ENCODE peak calls at places on chromosomes 4 and X, in five cellular contexts. L is mucosa of descending colon; Z is uterus; K is CD8-positive, alpha-beta T cell; G is heart left ventricle. N is an unnamed sample. For H3K4me1, the result is how much of the 10 kb centered on the place peaks cover.

GRCh38 chr4:128528793-128529553 is 241.4 kb upstream of the PGRMC2 start:
- DNase-seq in L (no peak), G (no peak), Z (no peak), K (no peak), N (no peak)

GRCh38 chr4:128718793-128719192 is 90.7 kb upstream of the JADE1 start:
- DNase-seq in G (no peak), K (no peak), L (no peak), Z (no peak), N (no peak)

GRCh38 chr4:116638592-116638991 is 446.8 kb downstream of the TRAM1L1 start:
- DNase-seq in Z (no peak), K (no peak), L (no peak), G (no peak), N (no peak)

GRCh38 chr4:34309356-34309900 is 1934.9 kb downstream of the ARAP2 start:
- DNase-seq in G (no peak), L (no peak), Z (no peak), K (no peak), N (no peak)

GRCh38 chr4:74544655-74545361 is 99.9 kb downstream of the AREG start:
- DNase-seq in L (peak), K (no peak), Z (no peak), G (no peak), N (no peak)

GRCh38 chrX:28851871-28852270 is 264.6 kb downstream of the IL1RAPL1 start:
- DNase-seq in K (no peak), L (no peak), G (no peak), Z (no peak), N (no peak)

GRCh38 chrX:110108381-110108796 is 105.5 kb downstream of the TMEM164 start:
- DNase-seq in K (no peak), L (no peak), G (no peak), Z (no peak), N (no peak)

GRCh38 chr4:156583265-156583664 is 388.3 kb downstream of the PDGFC start:
- DNase-seq in G (no peak), K (no peak), Z (no peak), L (no peak), N (no peak)

GRCh38 chr4:104751468-104751867 is 256.8 kb upstream of the CXXC4 start:
- DNase-seq in K (no peak), L (no peak), G (no peak), Z (no peak), N (no peak)

GRCh38 chr4:113943863-113944262 is 35.6 kb downstream of the ARSJ start:
- DNase-seq in G (no peak), Z (no peak), K (no peak), L (no peak), N (no peak)

GRCh38 chr4:61628727-61629126 is 428.6 kb downstream of the ADGRL3 start:
- DNase-seq in L (no peak), G (no peak), Z (no peak), K (no peak), N (no peak)

GRCh38 chr4:24917076-24917856 is 4.4 kb upstream of the CCDC149 start:
- DNase-seq in K (no peak), G (no peak), L (no peak), Z (no peak), N (no peak)

GRCh38 chrX:97397371-97397770 is 513.7 kb downstream of the RPA4 start:
- DNase-seq in Z (no peak), L (no peak), G (no peak), K (no peak), N (no peak)

GRCh38 chr4:6272863-6273660 is 3.4 kb downstream of the WFS1 start:
- DNase-seq in K (no peak), L (no peak), G (peak), Z (no peak), N (no peak)

GRCh38 chrX:101229155-101229554 is 9.6 kb downstream of the DRP2 start:
- DNase-seq in G (no peak), L (no peak), Z (no peak), K (no peak), N (no peak)

GRCh38 chrX:49754238-49754857 is 58.6 kb upstream of the PAGE1 start:
- DNase-seq in L (peak), G (no peak), Z (peak), K (peak), N (peak)

GRCh38 chrX:140664939-140665338 is 44.6 kb upstream of the LINC00632 start:
- DNase-seq in K (no peak), L (no peak), G (no peak), Z (no peak), N (peak)

GRCh38 chr4:20062054-20062453 is 189.7 kb upstream of the SLIT2 start:
- DNase-seq in G (no peak), K (no peak), Z (no peak), L (no peak), N (no peak)

GRCh38 chr4:156968479-156968984 is 3.1 kb downstream of the PDGFC start:
- DNase-seq in K (no peak), G (no peak), L (peak), Z (peak), N (peak)

GRCh38 chrX:147476008-147476407 is 435.7 kb upstream of the FMR1 start:
- DNase-seq in K (no peak), Z (no peak), L (peak), G (no peak), N (no peak)

GRCh38 chr4:145183023-145183422 is 2.6 kb upstream of the OTUD4 start:
- DNase-seq in L (no peak), K (no peak), Z (no peak), G (no peak), N (no peak)

GRCh38 chr4:100593933-100594332 is 76.1 kb upstream of the EMCN start:
- DNase-seq in L (no peak), G (no peak), K (no peak), Z (no peak), N (no peak)

GRCh38 chrX:112731793-112732192 is 52.1 kb upstream of the LHFPL1 start:
- DNase-seq in G (no peak), L (no peak), Z (no peak), K (no peak), N (peak)

GRCh38 chr4:165512464-165512863 is 133.7 kb downstream of the CPE start:
- DNase-seq in G (no peak), K (no peak), Z (no peak), L (no peak), N (no peak)
- H3K4me1 ChIP-seq in G (under half), K (under half), Z (under half), L (under half), N (under half)

GRCh38 chrX:105210258-105210657 is 10.2 kb downstream of the TEX13A start:
- DNase-seq in L (no peak), Z (no peak), G (no peak), K (no peak), N (no peak)
- TF ChIP-seq CTCF in L (no peak), Z (no peak), G (no peak), K (no peak), N (peak)

GRCh38 chrX:42992199-42992943 is 214.4 kb upstream of the PPP1R2C start:
- DNase-seq in G (no peak), Z (no peak), K (no peak), L (no peak), N (no peak)
- H3K4me1 ChIP-seq in G (under half), Z (under half), K (under half), L (under half), N (half or more)

GRCh38 chrX:7047951-7048350 is 99.6 kb upstream of the STS start:
- DNase-seq in L (no peak), K (no peak), Z (no peak), G (no peak), N (no peak)
- TF ChIP-seq CTCF in L (no peak), K (no peak), Z (no peak), G (no peak), N (peak)

DNA sequence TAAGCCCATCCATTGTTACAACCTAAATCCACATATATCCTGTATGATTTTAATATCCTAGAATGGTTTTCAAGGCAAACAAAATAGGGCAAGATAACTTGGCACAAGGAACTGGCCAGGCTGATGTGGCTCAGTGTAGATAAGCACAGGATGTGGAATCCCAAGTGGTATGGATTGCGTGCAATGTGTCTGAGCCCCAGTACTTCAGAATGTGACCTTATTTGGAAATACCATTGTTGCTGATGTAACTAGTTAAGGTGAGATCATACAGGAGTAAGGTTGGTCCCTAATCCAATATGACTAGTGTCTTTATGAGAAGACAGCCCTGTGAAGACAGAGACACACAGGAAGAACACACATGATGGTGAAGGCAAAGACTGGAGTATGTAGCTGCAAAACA is 72.4 kb downstream of the IL21 start:
- DNase-seq in Z (no peak), G (no peak), L (no peak), K (no peak), N (no peak)
- H3K4me1 ChIP-seq in Z (under half), G (under half), L (under half), K (under half), N (under half)

N was measured in OCI-LY7.